ENCODE peak calls at places on chromosomes 1 and 21, in five cellular contexts. E is adrenal gland, M is K562, S is IMR-90, A is PC-9. H is an unnamed sample.

GRCh38 chr1:168484083-168484482 is 59.7 kb downstream of the XCL2 start:
- DNase-seq in E (no peak), M (no peak), S (no peak), A (no peak), H (no peak)

GRCh38 chr1:62912028-62912638 is 128.2 kb downstream of the ATG4C start:
- DNase-seq in E (no peak), M (peak), S (peak), A (no peak), H (no peak)

GRCh38 chr1:1304331-1305299 is 3.1 kb downstream of the ACAP3 start:
- DNase-seq in E (peak), M (peak), S (peak), A (peak), H (peak)

GRCh38 chr1:43970502-43970901 is 692 bp downstream of the DPH2 start:
- DNase-seq in E (no peak), M (no peak), S (no peak), A (no peak), H (no peak)

GRCh38 chr1:94039514-94039870 is 81.5 kb downstream of the ABCA4 start:
- DNase-seq in E (peak), M (peak), S (peak), A (peak), H (peak)

GRCh38 chr1:32014937-32015363 is 1.3 kb downstream of the KHDRBS1 start:
- DNase-seq in E (no peak), M (no peak), S (no peak), A (no peak), H (no peak)

GRCh38 chr1:179142889-179143299 is 61.0 kb downstream of the TOR3A start:
- DNase-seq in E (no peak), M (no peak), S (peak), A (peak), H (no peak)

GRCh38 chr21:28822882-28823335 is 169.8 kb downstream of the LTN1 start:
- DNase-seq in E (no peak), M (no peak), S (peak), A (peak), H (no peak)

GRCh38 chr1:116983112-116983511 is 18.4 kb upstream of the CD101 start:
- DNase-seq in E (no peak), M (no peak), S (no peak), A (no peak), H (no peak)

GRCh38 chr1:168428063-168428731 is 115.6 kb downstream of the XCL2 start:
- DNase-seq in E (no peak), M (no peak), S (no peak), A (no peak), H (no peak)

GRCh38 chr1:42756956-42757891 is 9.6 kb downstream of the P3H1 start:
- DNase-seq in E (peak), M (peak), S (peak), A (peak), H (no peak)

GRCh38 chr1:205376739-205377138 is 20.0 kb upstream of the KLHDC8A start:
- DNase-seq in E (peak), M (no peak), S (no peak), A (no peak), H (no peak)

GRCh38 chr1:198601936-198602889 is 36.6 kb upstream of the PTPRC start:
- DNase-seq in E (no peak), M (no peak), S (peak), A (no peak), H (no peak)

GRCh38 chr1:39672551-39672947 is 642 bp upstream of the NT5C1A start:
- DNase-seq in E (no peak), M (peak), S (no peak), A (no peak), H (no peak)

GRCh38 chr1:201011616-201012015 is 11.9 kb downstream of the KIF21B start:
- DNase-seq in E (no peak), M (no peak), S (no peak), A (no peak), H (no peak)

GRCh38 chr1:143691400-143691891 is 280.3 kb downstream of the FAM72C start:
- DNase-seq in E (no peak), M (no peak), S (peak), A (no peak), H (no peak)

GRCh38 chr1:25476186-25477097 is 45.7 kb downstream of the MACO1 start:
- DNase-seq in E (no peak), M (no peak), S (no peak), A (no peak), H (no peak)

GRCh38 chr1:170273556-170274501 is 128.1 kb downstream of the NTMT2 start:
- DNase-seq in E (no peak), M (no peak), S (no peak), A (no peak), H (no peak)

GRCh38 chr1:30384286-30385245 is 338.8 kb downstream of the MATN1 start:
- DNase-seq in E (no peak), M (no peak), S (no peak), A (no peak), H (no peak)

GRCh38 chr21:44927587-44928461 is 7.1 kb upstream of the ITGB2 start:
- DNase-seq in E (no peak), M (peak), S (peak), A (peak), H (no peak)

GRCh38 chr1:245822997-245823396 is 668.2 kb downstream of the KIF26B start:
- DNase-seq in E (peak), M (no peak), S (peak), A (peak), H (no peak)

GRCh38 chr1:10939654-10940450 is 72.6 kb upstream of the TARDBP start:
- DNase-seq in E (no peak), M (no peak), S (peak), A (no peak), H (no peak)

GRCh38 chr1:112998592-112999235 is 42.7 kb upstream of the SLC16A1 start:
- DNase-seq in E (peak), M (no peak), S (peak), A (peak), H (no peak)

GRCh38 chr21:45172408-45172807 is 98.0 kb downstream of the ADARB1 start:
- DNase-seq in E (no peak), M (no peak), S (no peak), A (no peak), H (no peak)

GRCh38 chr1:23745515-23745914 is 2.2 kb downstream of the ELOA start:
- DNase-seq in E (no peak), M (peak), S (peak), A (no peak), H (no peak)
- TF ChIP-seq CTCF in E (peak), M (peak), S (peak), A (peak), H (no peak)

GRCh38 chr1:36534711-36535412 is 52.1 kb upstream of the CSF3R start:
- DNase-seq in E (no peak), M (no peak), S (no peak), A (no peak), H (no peak)
- TF ChIP-seq CTCF in E (no peak), M (no peak), S (no peak), A (no peak), H (no peak)

GRCh38 chr1:18041685-18042355 is 65.8 kb upstream of the IGSF21 start:
- DNase-seq in E (no peak), M (no peak), S (no peak), A (no peak), H (no peak)
- TF ChIP-seq CTCF in E (no peak), M (peak), S (peak), A (no peak), H (no peak)

GRCh38 chr1:52636701-52637695 is 4.0 kb downstream of the SHISAL2A start:
- DNase-seq in E (no peak), M (no peak), S (no peak), A (no peak), H (no peak)
- TF ChIP-seq CTCF in E (no peak), M (no peak), S (no peak), A (no peak), H (no peak)

GRCh38 chr1:150067184-150068182 is at the start of gene VPS45:
- DNase-seq in E (peak), M (peak), S (peak), A (peak), H (peak)
- TF ChIP-seq CTCF in E (peak), M (peak), S (no peak), A (no peak), H (no peak)

DNA sequence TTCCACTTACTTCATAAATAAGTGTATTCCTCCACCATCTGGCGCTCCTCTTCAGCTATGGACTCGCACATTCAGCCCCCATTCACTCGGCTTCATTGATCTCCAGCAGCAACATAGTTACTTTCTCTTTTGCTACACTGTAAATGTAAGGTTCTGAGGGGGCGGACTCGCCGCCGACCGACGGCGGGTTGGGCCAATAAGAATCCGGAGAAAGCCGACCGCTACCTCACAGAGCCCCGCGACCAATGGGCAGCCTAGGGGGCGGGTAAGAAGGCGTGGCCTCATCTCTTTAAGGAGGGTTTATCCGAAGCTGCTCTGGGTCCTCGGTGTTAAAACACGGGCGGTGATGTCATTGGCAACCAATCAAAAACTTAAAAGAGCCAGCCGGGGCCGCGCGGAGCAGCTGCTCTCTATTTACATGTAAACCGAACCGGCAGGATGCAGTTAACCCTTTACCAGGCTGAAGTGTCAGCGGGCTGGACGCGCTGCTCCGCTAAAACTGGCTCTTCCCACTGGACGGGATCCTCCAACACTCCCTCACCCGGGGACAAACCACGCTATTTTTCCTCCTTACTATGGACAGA is at the start of gene DUSP10:
- DNase-seq in E (peak), M (peak), S (peak), A (peak), H (peak)
- TF ChIP-seq CTCF in E (no peak), M (peak), S (peak), A (no peak), H (no peak)

DNA sequence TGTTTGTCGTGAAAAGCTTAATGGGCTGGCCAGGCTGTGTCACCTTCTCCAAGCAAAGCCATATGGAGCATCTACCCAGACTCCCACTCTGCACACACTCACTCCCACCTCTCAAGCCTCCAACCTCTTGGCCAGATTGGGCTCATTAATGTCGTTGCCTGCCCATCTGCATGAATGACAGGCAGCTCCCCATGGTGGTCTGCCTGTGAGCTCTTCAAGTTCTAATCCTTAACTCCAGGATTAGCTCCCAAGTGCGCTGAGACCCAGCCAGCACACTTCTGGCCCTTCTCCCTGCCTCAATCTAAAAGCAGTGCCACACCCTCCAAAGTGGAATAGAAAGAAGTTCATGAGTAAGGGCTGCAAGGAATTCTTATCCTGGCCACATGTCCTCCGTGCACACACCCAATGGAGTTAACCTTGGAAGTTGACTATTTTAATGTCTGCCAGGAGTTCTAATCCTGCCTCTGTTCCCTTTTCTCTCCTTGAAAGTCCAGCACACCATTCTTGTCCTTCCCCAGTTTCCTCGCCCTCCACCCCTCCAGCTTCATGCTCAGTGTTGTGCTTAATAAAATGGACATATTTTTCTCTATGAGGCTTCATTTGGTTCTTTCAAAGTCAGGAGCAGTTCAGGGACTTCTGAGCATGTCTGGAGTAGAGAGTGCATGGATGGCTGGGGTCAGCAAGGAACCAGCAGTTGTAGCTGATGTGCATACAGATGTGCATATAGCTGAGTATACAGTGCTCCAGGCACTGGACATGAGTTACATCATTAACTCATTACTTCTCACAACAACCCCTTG is 30.0 kb downstream of the CAMK1G start:
- DNase-seq in E (no peak), M (no peak), S (no peak), A (no peak), H (no peak)
- TF ChIP-seq CTCF in E (no peak), M (no peak), S (no peak), A (no peak), H (no peak)

DNA sequence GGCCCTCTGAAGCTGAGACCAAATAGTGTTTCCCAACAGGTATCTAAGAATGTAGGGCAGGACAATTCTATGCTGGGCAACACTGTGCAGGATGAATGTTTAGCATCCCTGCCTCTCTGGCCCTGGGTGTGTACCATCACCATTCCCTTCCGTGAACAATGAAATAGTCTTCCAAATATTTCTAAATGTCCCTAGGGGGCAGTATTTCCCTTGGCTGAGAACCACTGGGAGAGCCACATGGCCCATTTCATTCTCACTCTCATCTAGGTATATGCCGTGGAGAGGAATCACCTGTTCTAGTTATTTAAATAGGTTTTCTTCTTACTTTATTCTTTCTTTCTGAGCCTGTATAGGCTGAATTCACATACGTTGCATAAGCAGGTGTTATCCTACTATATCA is 395.0 kb downstream of the PRDM2 start:
- DNase-seq in E (no peak), M (peak), S (no peak), A (no peak), H (no peak)
- TF ChIP-seq CTCF in E (no peak), M (peak), S (no peak), A (peak), H (no peak)

DNA sequence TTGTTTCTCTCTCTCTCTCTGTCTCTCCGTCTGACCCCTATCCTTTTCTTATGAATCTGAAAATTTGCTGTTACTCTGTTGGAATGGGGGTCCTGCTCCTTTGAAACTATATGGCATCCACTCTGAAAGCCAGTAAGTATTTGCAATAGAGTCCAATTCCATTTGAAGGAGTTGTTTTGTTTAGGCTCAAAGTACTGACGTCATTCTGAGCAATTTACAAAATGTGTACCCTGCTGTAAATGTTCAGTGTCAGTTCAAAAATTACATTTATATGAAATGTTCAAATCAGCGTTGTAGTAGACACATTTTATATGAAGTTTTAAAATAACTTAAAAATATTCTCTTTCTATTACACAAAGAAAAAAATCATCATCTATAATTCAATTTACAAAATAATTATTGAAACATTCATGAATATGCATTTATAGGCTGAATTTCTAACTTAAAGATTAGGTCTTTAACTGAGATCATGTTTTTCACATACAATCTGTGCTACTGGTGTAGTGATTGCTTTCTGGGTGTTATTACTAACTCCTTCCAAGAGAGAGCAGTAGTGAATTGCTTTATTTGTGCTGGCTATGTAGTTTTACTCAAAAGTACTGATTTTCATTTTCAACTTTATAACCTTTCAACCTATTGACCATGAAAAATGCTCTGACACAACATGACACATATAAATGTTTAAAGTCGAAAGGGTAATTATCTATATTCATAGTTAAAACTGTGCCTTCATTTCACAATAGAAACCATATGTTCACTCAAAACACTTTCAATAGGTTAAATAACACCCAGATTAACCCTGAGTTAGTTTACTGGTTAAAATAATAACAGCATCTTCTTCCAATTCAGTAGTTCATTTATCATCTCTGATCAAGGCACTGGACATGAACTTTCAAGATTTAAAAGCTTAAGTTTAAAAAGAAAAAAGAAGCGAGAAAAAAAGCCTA is 253.1 kb upstream of the ADGRL4 start:
- DNase-seq in E (no peak), M (no peak), S (peak), A (no peak), H (no peak)
- TF ChIP-seq CTCF in E (no peak), M (no peak), S (peak), A (peak), H (no peak)

GRCh38 chr1:212918751-212919150 is 31.6 kb upstream of the VASH2 start:
- DNase-seq in E (no peak), M (no peak), S (no peak), A (no peak), H (no peak)

GRCh38 chr1:212920246-212920645 is 30.1 kb upstream of the VASH2 start:
- DNase-seq in E (no peak), M (no peak), S (no peak), A (no peak), H (no peak)

GRCh38 chr1:212917858-212918257 is 32.5 kb upstream of the VASH2 start:
- DNase-seq in E (no peak), M (no peak), S (no peak), A (no peak), H (no peak)

GRCh38 chr1:212917134-212917485 is 33.2 kb upstream of the VASH2 start:
- DNase-seq in E (no peak), M (no peak), S (no peak), A (no peak), H (no peak)

GRCh38 chr1:212920895-212921294 is 29.4 kb upstream of the VASH2 start:
- DNase-seq in E (no peak), M (peak), S (no peak), A (no peak), H (no peak)
- TF ChIP-seq CTCF in E (no peak), M (peak), S (peak), A (no peak), H (no peak)